ENCODE peak calls at places on chromosomes 6 and 20, in seven cellular contexts. K is Calu3, L is T-helper 1 cell, A is T1000, F is dorsolateral prefrontal cortex, O is AG10803, C is HCEC 1CT. V is an unnamed sample.

GRCh38 chr6:74574794-74575193 is 631.1 kb downstream of the COL12A1 start:
- DNase-seq in K (peak), L (no peak), A (no peak), F (no peak), O (peak), C (peak), V (no peak)

GRCh38 chr6:109393882-109394281 is 11.6 kb upstream of the CD164 start:
- DNase-seq in K (peak), L (no peak), A (no peak), F (no peak), O (no peak), C (peak), V (no peak)

GRCh38 chr6:82088978-82089855 is 158.3 kb downstream of the IBTK start:
- DNase-seq in K (no peak), L (no peak), A (no peak), F (no peak), O (peak), C (no peak), V (no peak)

GRCh38 chr6:83974409-83975050 is 59.0 kb upstream of the MRAP2 start:
- DNase-seq in K (no peak), L (no peak), A (no peak), F (no peak), O (no peak), C (no peak), V (no peak)

GRCh38 chr20:59184880-59185447 is 21.3 kb downstream of the ZNF831 start:
- DNase-seq in K (no peak), L (no peak), A (no peak), F (no peak), O (no peak), C (no peak), V (no peak)

GRCh38 chr20:4045082-4045481 is 29.7 kb upstream of the RNF24 start:
- DNase-seq in K (no peak), L (no peak), A (no peak), F (no peak), O (no peak), C (no peak), V (no peak)

GRCh38 chr20:25549866-25550477 is 35.4 kb downstream of the NINL start:
- DNase-seq in K (no peak), L (no peak), A (no peak), F (no peak), O (peak), C (peak), V (no peak)

GRCh38 chr6:144335914-144336313 is 50.8 kb downstream of the UTRN start:
- DNase-seq in K (peak), L (peak), A (no peak), F (no peak), O (no peak), C (no peak), V (no peak)

GRCh38 chr20:5065489-5066383 is 54.0 kb downstream of the PCNA start:
- DNase-seq in K (peak), L (no peak), A (peak), F (no peak), O (peak), C (peak), V (peak)

GRCh38 chr20:51014797-51015722 is 7.8 kb downstream of the KCNG1 start:
- DNase-seq in K (peak), L (no peak), A (no peak), F (no peak), O (peak), C (peak), V (no peak)

GRCh38 chr6:27911953-27912446 is at the start of gene OR2B2:
- DNase-seq in K (no peak), L (no peak), A (no peak), F (no peak), O (no peak), C (no peak), V (no peak)

GRCh38 chr6:154053141-154053540 is 14.1 kb downstream of the OPRM1 start:
- DNase-seq in K (no peak), L (no peak), A (no peak), F (no peak), O (no peak), C (no peak), V (no peak)

GRCh38 chr6:56483929-56484328 is 158.8 kb downstream of the DST start:
- DNase-seq in K (no peak), L (no peak), A (no peak), F (no peak), O (no peak), C (peak), V (no peak)

GRCh38 chr6:24501914-24502313 is 7.1 kb downstream of the ALDH5A1 start:
- DNase-seq in K (no peak), L (no peak), A (no peak), F (no peak), O (no peak), C (no peak), V (no peak)

GRCh38 chr6:151376440-151376839 is 14.9 kb downstream of the ZBTB2 start:
- DNase-seq in K (no peak), L (peak), A (no peak), F (no peak), O (no peak), C (no peak), V (no peak)

GRCh38 chr6:31822038-31822821 is 5.3 kb upstream of the HSPA1B start:
- DNase-seq in K (peak), L (peak), A (peak), F (peak), O (peak), C (peak), V (no peak)

GRCh38 chr6:152318278-152318677 is 318.9 kb downstream of the SYNE1 start:
- DNase-seq in K (no peak), L (no peak), A (no peak), F (no peak), O (no peak), C (peak), V (no peak)

GRCh38 chr6:4242593-4242992 is 107.2 kb upstream of the ECI2 start:
- DNase-seq in K (no peak), L (no peak), A (no peak), F (no peak), O (no peak), C (no peak), V (no peak)

GRCh38 chr6:15791401-15792137 is 128.7 kb upstream of the DTNBP1 start:
- DNase-seq in K (peak), L (no peak), A (no peak), F (no peak), O (peak), C (no peak), V (no peak)

GRCh38 chr6:39203804-39204495 is 25.3 kb downstream of the KCNK5 start:
- DNase-seq in K (peak), L (no peak), A (no peak), F (no peak), O (no peak), C (no peak), V (no peak)

GRCh38 chr6:4464638-4465037 is 311.6 kb upstream of the CDYL start:
- DNase-seq in K (no peak), L (no peak), A (no peak), F (no peak), O (no peak), C (no peak), V (no peak)

GRCh38 chr20:47352332-47353223 is 3.9 kb downstream of the ZMYND8 start:
- DNase-seq in K (peak), L (no peak), A (no peak), F (peak), O (no peak), C (no peak), V (no peak)

GRCh38 chr6:220312-220711 is 72.0 kb upstream of the DUSP22 start:
- DNase-seq in K (no peak), L (no peak), A (no peak), F (no peak), O (no peak), C (no peak), V (no peak)

GRCh38 chr20:21510414-21510971 is 3.4 kb downstream of the NKX2-2 start:
- DNase-seq in K (no peak), L (no peak), A (no peak), F (no peak), O (peak), C (no peak), V (no peak)

GRCh38 chr6:166005401-166005845 is 162.2 kb downstream of the TBXT start:
- DNase-seq in K (peak), L (no peak), A (peak), F (peak), O (no peak), C (no peak), V (peak)

GRCh38 chr6:27126046-27126814 is 121.3 kb upstream of the PRSS16 start:
- DNase-seq in K (no peak), L (no peak), A (no peak), F (no peak), O (no peak), C (no peak), V (no peak)

GRCh38 chr6:136426627-136427377 is 123.4 kb downstream of the MAP7 start:
- DNase-seq in K (no peak), L (no peak), A (no peak), F (no peak), O (no peak), C (no peak), V (no peak)